ENCODE peak calls at places on chromosomes 3 and 15, in six cellular contexts. F is neural progenitor cell, T is K562, N is MCF 10A, Y is transverse colon, W is GM10248. U is an unnamed sample.

GRCh38 chr15:90412356-90413194 is 24.5 kb downstream of the IQGAP1 start:
- DNase-seq in N (peak), T (no peak), W (peak), F (no peak), Y (peak), U (peak)

GRCh38 chr3:134037168-134037567 is 7.4 kb upstream of the SLCO2A1 start:
- DNase-seq in W (no peak), N (no peak), F (no peak), T (no peak), Y (no peak), U (no peak)

GRCh38 chr3:90015688-90016356 is 908.4 kb downstream of the EPHA3 start:
- DNase-seq in N (peak), T (no peak), F (peak), W (no peak), Y (no peak), U (no peak)

GRCh38 chr3:150603090-150603887 is at the start of gene SELENOT:
- DNase-seq in F (peak), N (peak), T (peak), W (peak), Y (peak), U (peak)

GRCh38 chr15:70274255-70274654 is 176.5 kb upstream of the TLE3 start:
- DNase-seq in Y (no peak), T (no peak), F (no peak), W (no peak), N (no peak), U (no peak)

GRCh38 chr3:46360904-46361303 is 7.0 kb downstream of the CCR2 start:
- DNase-seq in N (no peak), W (no peak), Y (no peak), F (no peak), T (no peak), U (no peak)

GRCh38 chr3:49805884-49806701 is 3.0 kb downstream of the INKA1 start:
- DNase-seq in N (no peak), F (no peak), T (peak), Y (peak), W (peak), U (peak)

GRCh38 chr3:126134219-126134975 is 46.0 kb downstream of the ALDH1L1 start:
- DNase-seq in F (peak), T (peak), Y (peak), N (peak), W (peak), U (peak)

GRCh38 chr15:28975766-28976179 is 90.0 kb downstream of the APBA2 start:
- DNase-seq in Y (peak), N (peak), F (peak), W (peak), T (peak), U (peak)

GRCh38 chr3:66582721-66583141 is 81.9 kb upstream of the LRIG1 start:
- DNase-seq in Y (peak), W (peak), N (no peak), F (no peak), T (no peak), U (peak)

GRCh38 chr3:171811913-171812321 is 1.6 kb upstream of the PLD1 start:
- DNase-seq in Y (no peak), F (no peak), N (peak), T (no peak), W (no peak), U (no peak)

GRCh38 chr3:50749822-50750221 is 75.1 kb downstream of the DOCK3 start:
- DNase-seq in N (no peak), W (no peak), Y (no peak), F (peak), T (no peak), U (no peak)

GRCh38 chr3:53274938-53275666 is 19.3 kb upstream of the TKT start:
- DNase-seq in W (no peak), Y (no peak), F (no peak), N (no peak), T (no peak), U (peak)

GRCh38 chr3:29091599-29092189 is 189.2 kb upstream of the RBMS3 start:
- DNase-seq in N (no peak), Y (no peak), W (no peak), F (no peak), T (no peak), U (no peak)

GRCh38 chr3:171585029-171585428 is 124.8 kb upstream of the TNIK start:
- DNase-seq in N (peak), W (no peak), T (no peak), Y (no peak), F (no peak), U (no peak)

GRCh38 chr3:22960326-22960984 is 242.7 kb upstream of the UBE2E2 start:
- DNase-seq in T (no peak), F (peak), W (peak), N (peak), Y (peak), U (peak)

GRCh38 chr3:129845956-129846355 is 47.6 kb downstream of the TMCC1 start:
- DNase-seq in N (peak), T (no peak), W (no peak), F (no peak), Y (no peak), U (no peak)

GRCh38 chr3:159786489-159787181 is 202.0 kb upstream of the IL12A start:
- DNase-seq in F (no peak), N (no peak), W (no peak), Y (no peak), T (no peak), U (no peak)

GRCh38 chr3:170909129-170909903 is 879 bp upstream of the EIF5A2 start:
- DNase-seq in N (peak), T (no peak), W (no peak), F (no peak), Y (no peak), U (no peak)

GRCh38 chr3:123750659-123751420 is 133.3 kb downstream of the MYLK start:
- DNase-seq in W (no peak), N (peak), T (no peak), F (no peak), Y (no peak), U (no peak)

GRCh38 chr3:73423133-73423532 is 201.6 kb downstream of the PDZRN3 start:
- DNase-seq in W (no peak), Y (no peak), F (no peak), N (no peak), T (no peak), U (no peak)

GRCh38 chr15:61974759-61975158 is 85.5 kb downstream of the VPS13C start:
- DNase-seq in W (no peak), F (no peak), Y (no peak), T (no peak), N (peak), U (no peak)

GRCh38 chr3:85821130-85821756 is 862.5 kb downstream of the CADM2 start:
- DNase-seq in F (peak), N (peak), W (peak), T (no peak), Y (peak), U (peak)

GRCh38 chr3:157122116-157122515 is 37.8 kb downstream of the CCNL1 start:
- DNase-seq in Y (no peak), T (no peak), N (peak), W (no peak), F (no peak), U (no peak)

GRCh38 chr3:31377045-31377642 is 155.6 kb upstream of the STT3B start:
- DNase-seq in T (no peak), N (peak), W (no peak), F (no peak), Y (no peak), U (peak)

GRCh38 chr15:44603126-44603525 is 60.3 kb downstream of the SPG11 start:
- DNase-seq in F (no peak), W (no peak), T (no peak), N (no peak), Y (no peak), U (no peak)

GRCh38 chr3:42301446-42302175 is 35.6 kb upstream of the CCK start:
- DNase-seq in Y (no peak), F (no peak), N (no peak), W (no peak), T (no peak), U (no peak)

GRCh38 chr3:169402667-169403360 is 260.7 kb downstream of the MECOM start:
- DNase-seq in N (peak), Y (no peak), W (no peak), F (no peak), T (no peak), U (no peak)

GRCh38 chr3:16249336-16249735 is 15.4 kb downstream of the DPH3 start:
- DNase-seq in Y (no peak), W (no peak), F (peak), N (peak), T (peak), U (peak)
- TF ChIP-seq CTCF in Y (no peak), W (peak), F (peak), N (peak), T (peak), U (peak)

DNA sequence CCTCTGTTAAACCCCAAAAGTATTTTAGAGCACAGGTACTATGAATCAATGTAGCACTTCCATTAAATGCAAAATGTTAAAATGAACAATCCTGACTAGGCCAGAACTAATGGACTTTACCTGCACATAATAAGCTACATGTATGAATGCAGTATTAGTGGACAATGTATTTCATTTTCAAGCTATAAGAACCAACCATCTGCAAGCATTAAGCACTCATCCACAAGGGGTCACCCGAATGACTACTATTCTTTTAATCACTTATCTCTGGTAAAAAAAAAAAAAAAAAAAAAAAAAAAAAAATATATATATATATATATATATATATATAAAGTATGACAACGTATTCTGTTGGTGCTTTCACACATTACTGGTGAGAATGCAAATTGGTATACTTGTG is 7.2 kb downstream of the HERC1 start:
- DNase-seq in Y (no peak), N (peak), T (no peak), W (no peak), F (no peak), U (peak)
- TF ChIP-seq CTCF in Y (no peak), N (peak), T (peak), W (peak), F (no peak), U (peak)

GRCh38 chr3:58670506-58671125 is 4.0 kb upstream of the FAM3D start:
- DNase-seq in T (no peak), N (no peak), F (no peak), Y (peak), W (no peak), U (no peak)
- TF ChIP-seq CTCF in T (no peak), N (no peak), F (no peak), Y (no peak), W (no peak), U (no peak)

DNA sequence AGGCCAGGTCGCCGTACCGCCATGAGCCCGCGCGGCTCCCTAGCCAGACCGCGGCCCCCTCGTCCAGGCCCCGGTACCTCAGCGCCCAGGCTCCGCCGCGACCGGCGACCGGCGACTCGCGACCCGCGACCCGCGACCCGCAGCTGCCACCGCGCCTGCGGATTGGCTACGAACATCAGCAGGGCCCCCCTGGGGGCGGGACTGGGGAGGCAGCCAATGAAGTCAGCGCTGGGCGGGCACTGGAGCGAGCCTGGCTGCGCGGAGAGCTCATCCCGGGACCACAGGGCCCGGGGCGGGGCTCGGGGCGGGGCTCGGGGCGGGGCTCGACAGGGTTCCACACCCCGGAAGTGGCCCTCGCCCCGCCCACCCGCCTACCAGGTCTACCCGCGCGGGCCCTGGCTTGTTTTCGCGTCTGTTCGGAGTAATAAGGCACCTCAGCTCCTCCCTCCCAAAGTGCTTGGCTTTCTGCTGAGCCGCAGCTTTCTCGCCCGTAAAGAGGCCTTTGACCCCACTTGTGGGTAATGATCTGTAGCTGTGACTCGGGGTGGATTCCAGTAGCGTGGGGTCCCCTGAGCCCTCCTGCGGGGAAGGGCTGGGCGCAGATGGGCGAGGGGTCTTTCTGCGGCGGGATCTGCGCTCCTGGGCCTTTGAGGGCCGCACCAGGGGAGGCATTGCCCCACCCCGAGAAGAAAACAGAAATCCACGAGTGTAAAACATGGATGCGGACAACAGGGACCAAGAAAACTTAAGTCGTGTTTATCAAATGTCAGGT is at the start of gene LYSMD4:
- DNase-seq in N (peak), T (peak), W (peak), Y (peak), F (peak), U (peak)
- TF ChIP-seq CTCF in N (no peak), T (no peak), W (no peak), Y (no peak), F (no peak), U (no peak)

U was measured in activated CD8-positive, alpha-beta T cell treated with anti-CD3 and anti-CD28 coated beads for 36 hours.